ENCODE peak calls at places on chromosomes 13 and 19, in five cellular contexts. O is psoas muscle, H is mesothelial cell of epicardium, U is RCC 7860, M is HCEC 1CT. P is an unnamed sample.

GRCh38 chr13:30607908-30608307 is 9.8 kb upstream of the USPL1 start:
- DNase-seq in O (no peak), H (no peak), U (no peak), M (no peak), P (peak)

GRCh38 chr19:7681336-7682174 is 922 bp downstream of the TRAPPC5 start:
- DNase-seq in O (peak), H (no peak), U (peak), M (peak), P (peak)

GRCh38 chr19:16509141-16510061 is 13.2 kb downstream of the C19orf44 start:
- DNase-seq in O (no peak), H (no peak), U (no peak), M (no peak), P (no peak)

GRCh38 chr19:17405250-17406038 is at the start of gene BST2:
- DNase-seq in O (peak), H (no peak), U (peak), M (peak), P (peak)

GRCh38 chr19:31290926-31291590 is 58.2 kb downstream of the TSHZ3 start:
- DNase-seq in O (no peak), H (no peak), U (no peak), M (no peak), P (no peak)

GRCh38 chr19:57515218-57515617 is 11.9 kb upstream of the ZNF549 start:
- DNase-seq in O (no peak), H (no peak), U (no peak), M (no peak), P (no peak)

GRCh38 chr13:109145631-109146030 is 516.2 kb downstream of the MYO16 start:
- DNase-seq in O (no peak), H (no peak), U (peak), M (peak), P (no peak)

GRCh38 chr13:74573654-74574053 is 439.4 kb upstream of the KLF12 start:
- DNase-seq in O (no peak), H (no peak), U (no peak), M (no peak), P (no peak)

GRCh38 chr19:32287811-32288227 is 57.6 kb upstream of the ZNF507 start:
- DNase-seq in O (peak), H (no peak), U (no peak), M (peak), P (no peak)

GRCh38 chr13:75316427-75316826 is 165.5 kb downstream of the TBC1D4 start:
- DNase-seq in O (no peak), H (no peak), U (no peak), M (peak), P (no peak)

GRCh38 chr13:37741536-37741935 is 128.0 kb downstream of the TRPC4 start:
- DNase-seq in O (no peak), H (no peak), U (no peak), M (no peak), P (no peak)

GRCh38 chr13:97015661-97016350 is 21.5 kb upstream of the OXGR1 start:
- DNase-seq in O (no peak), H (no peak), U (no peak), M (no peak), P (no peak)

GRCh38 chr19:4524808-4525562 is 6.7 kb upstream of the PLIN4 start:
- DNase-seq in O (peak), H (no peak), U (peak), M (no peak), P (peak)

GRCh38 chr19:35718345-35719041 is 690 bp downstream of the KMT2B start:
- DNase-seq in O (peak), H (no peak), U (no peak), M (no peak), P (peak)

GRCh38 chr19:46717716-46718143 is 816 bp upstream of the PRKD2 start:
- DNase-seq in O (no peak), H (no peak), U (no peak), M (no peak), P (no peak)

GRCh38 chr13:34640931-34641330 is 301.1 kb upstream of the NBEA start:
- DNase-seq in O (no peak), H (no peak), U (no peak), M (no peak), P (no peak)

GRCh38 chr19:19652482-19653295 is 9.2 kb upstream of the GMIP start:
- DNase-seq in O (no peak), H (no peak), U (no peak), M (no peak), P (no peak)

GRCh38 chr13:32426191-32426980 is 1.5 kb downstream of the N4BP2L1 start:
- DNase-seq in O (no peak), H (no peak), U (peak), M (no peak), P (peak)

GRCh38 chr13:25652764-25653163 is 281.0 kb downstream of the ATP8A2 start:
- DNase-seq in O (no peak), H (no peak), U (peak), M (no peak), P (no peak)

GRCh38 chr19:12815088-12815487 is 8.7 kb downstream of the RNASEH2A start:
- DNase-seq in O (no peak), H (no peak), U (no peak), M (no peak), P (no peak)

GRCh38 chr19:45768644-45769053 is 403 bp downstream of the SIX5 start:
- DNase-seq in O (no peak), H (no peak), U (no peak), M (peak), P (peak)

GRCh38 chr19:39820696-39821095 is 13.3 kb downstream of the DYRK1B start:
- DNase-seq in O (no peak), H (no peak), U (no peak), M (no peak), P (no peak)

GRCh38 chr13:113216165-113217056 is 7.0 kb downstream of the CUL4A start:
- DNase-seq in O (peak), H (no peak), U (peak), M (peak), P (no peak)

GRCh38 chr19:36141039-36141914 is 1.4 kb downstream of the CAPNS1 start:
- DNase-seq in O (peak), H (peak), U (peak), M (peak), P (peak)

GRCh38 chr13:100773923-100774641 is 99.5 kb upstream of the TMTC4 start:
- DNase-seq in O (no peak), H (no peak), U (no peak), M (no peak), P (no peak)

GRCh38 chr19:3459322-3459881 is 20.9 kb downstream of the SMIM24 start:
- DNase-seq in O (peak), H (no peak), U (peak), M (no peak), P (no peak)

GRCh38 chr13:59979589-59979988 is 184.1 kb downstream of the DIAPH3 start:
- DNase-seq in O (no peak), H (no peak), U (no peak), M (no peak), P (no peak)

GRCh38 chr19:4064551-4065260 is 2.0 kb downstream of the ZBTB7A start:
- DNase-seq in O (peak), H (no peak), U (no peak), M (no peak), P (peak)

GRCh38 chr13:64782459-64782858 is 2447.7 kb downstream of the PCDH9 start:
- DNase-seq in O (no peak), H (no peak), U (no peak), M (no peak), P (no peak)

GRCh38 chr13:58680115-58680514 is 1048.6 kb downstream of the PCDH17 start:
- DNase-seq in O (no peak), H (no peak), U (no peak), M (no peak), P (no peak)

GRCh38 chr13:34179481-34179880 is 361.5 kb downstream of the RFC3 start:
- DNase-seq in O (no peak), H (no peak), U (no peak), M (no peak), P (no peak)

GRCh38 chr19:51002542-51003311 is 1.3 kb upstream of the KLK8 start:
- DNase-seq in O (no peak), H (no peak), U (no peak), M (no peak), P (no peak)

GRCh38 chr13:72129117-72129516 is 262.1 kb upstream of the DACH1 start:
- DNase-seq in O (no peak), H (no peak), U (no peak), M (no peak), P (no peak)

GRCh38 chr19:32351807-32352630 is 6.6 kb downstream of the ZNF507 start:
- DNase-seq in O (no peak), H (no peak), U (peak), M (peak), P (no peak)

GRCh38 chr19:50046649-50047503 is 21.1 kb downstream of the ZNF473 start:
- DNase-seq in O (peak), H (no peak), U (no peak), M (no peak), P (peak)

P was measured in natural killer cell.